ENCODE peak calls at places on chromosomes 7 and 10, in four cellular contexts. H, A, Q and V are unnamed samples. For H3K9me1, the result is how much of the 10 kb centered on the place peaks cover.

GRCh38 chr7:137454169-137455166 is 110.9 kb upstream of the PTN start:
- DNase-seq in Q (peak), A (no peak), H (peak), V (peak)

GRCh38 chr10:24727811-24728210 is 4.1 kb upstream of the ARHGAP21 start:
- DNase-seq in A (no peak), H (no peak), Q (peak), V (no peak)

GRCh38 chr10:43057831-43058340 is 19.0 kb upstream of the RET start:
- DNase-seq in H (no peak), Q (no peak), A (no peak), V (no peak)

GRCh38 chr7:832292-832967 is at the start of gene SUN1:
- DNase-seq in H (peak), Q (no peak), A (peak), V (peak)

GRCh38 chr10:43287056-43288007 is 20.5 kb upstream of the RASGEF1A start:
- DNase-seq in A (no peak), Q (peak), H (no peak), V (peak)

GRCh38 chr10:130689743-130690626 is 553.8 kb downstream of the GLRX3 start:
- DNase-seq in A (no peak), Q (no peak), H (no peak), V (no peak)

GRCh38 chr7:122380993-122381392 is 76.4 kb upstream of the FEZF1 start:
- DNase-seq in H (no peak), A (no peak), Q (no peak), V (no peak)

GRCh38 chr10:97764519-97764931 is 7.3 kb downstream of the SFRP5 start:
- DNase-seq in Q (no peak), A (no peak), H (no peak), V (no peak)

GRCh38 chr10:614772-615582 is 74.5 kb downstream of the DIP2C start:
- DNase-seq in H (peak), A (no peak), Q (no peak), V (no peak)

GRCh38 chr7:27784399-27785053 is 44.6 kb downstream of the TAX1BP1 start:
- DNase-seq in A (peak), Q (peak), H (peak), V (peak)

GRCh38 chr7:19203686-19204085 is 58.5 kb upstream of the FERD3L start:
- DNase-seq in H (peak), A (no peak), Q (no peak), V (no peak)

GRCh38 chr7:452230-452751 is 67.4 kb downstream of the PDGFA start:
- DNase-seq in A (no peak), H (peak), Q (no peak), V (no peak)

GRCh38 chr7:113015038-113015645 is 71.5 kb downstream of the GPR85 start:
- DNase-seq in A (no peak), H (peak), Q (peak), V (peak)

GRCh38 chr10:2921956-2922680 is 145.2 kb upstream of the PFKP start:
- DNase-seq in Q (no peak), H (peak), A (no peak), V (peak)

GRCh38 chr10:114584419-114584818 is 73.7 kb downstream of the ABLIM1 start:
- DNase-seq in Q (no peak), A (no peak), H (peak), V (no peak)

GRCh38 chr10:116826803-116827202 is 22.5 kb upstream of the ENO4 start:
- DNase-seq in A (no peak), Q (no peak), H (peak), V (no peak)

GRCh38 chr7:49324707-49325106 is 400.4 kb downstream of the CDC14C start:
- DNase-seq in H (no peak), Q (no peak), A (no peak), V (no peak)

GRCh38 chr7:5636446-5636835 is 145.0 kb downstream of the RNF216 start:
- DNase-seq in A (no peak), H (no peak), Q (no peak), V (peak)

GRCh38 chr7:22726345-22726848 is 603 bp upstream of the IL6 start:
- DNase-seq in A (peak), H (peak), Q (peak), V (peak)

GRCh38 chr7:81684513-81685262 is 85.2 kb downstream of the HGF start:
- DNase-seq in Q (no peak), H (peak), A (peak), V (peak)

GRCh38 chr7:50994753-50995319 is 212.1 kb upstream of the GRB10 start:
- DNase-seq in A (no peak), H (no peak), Q (no peak), V (no peak)
- H3K9me1 ChIP-seq in A (under half), H (under half), Q (under half), V (under half)

GRCh38 chr7:70762697-70763096 is 369.2 kb upstream of the GALNT17 start:
- DNase-seq in A (no peak), H (no peak), Q (no peak), V (no peak)
- H3K9me1 ChIP-seq in A (under half), H (under half), Q (under half), V (under half)

DNA sequence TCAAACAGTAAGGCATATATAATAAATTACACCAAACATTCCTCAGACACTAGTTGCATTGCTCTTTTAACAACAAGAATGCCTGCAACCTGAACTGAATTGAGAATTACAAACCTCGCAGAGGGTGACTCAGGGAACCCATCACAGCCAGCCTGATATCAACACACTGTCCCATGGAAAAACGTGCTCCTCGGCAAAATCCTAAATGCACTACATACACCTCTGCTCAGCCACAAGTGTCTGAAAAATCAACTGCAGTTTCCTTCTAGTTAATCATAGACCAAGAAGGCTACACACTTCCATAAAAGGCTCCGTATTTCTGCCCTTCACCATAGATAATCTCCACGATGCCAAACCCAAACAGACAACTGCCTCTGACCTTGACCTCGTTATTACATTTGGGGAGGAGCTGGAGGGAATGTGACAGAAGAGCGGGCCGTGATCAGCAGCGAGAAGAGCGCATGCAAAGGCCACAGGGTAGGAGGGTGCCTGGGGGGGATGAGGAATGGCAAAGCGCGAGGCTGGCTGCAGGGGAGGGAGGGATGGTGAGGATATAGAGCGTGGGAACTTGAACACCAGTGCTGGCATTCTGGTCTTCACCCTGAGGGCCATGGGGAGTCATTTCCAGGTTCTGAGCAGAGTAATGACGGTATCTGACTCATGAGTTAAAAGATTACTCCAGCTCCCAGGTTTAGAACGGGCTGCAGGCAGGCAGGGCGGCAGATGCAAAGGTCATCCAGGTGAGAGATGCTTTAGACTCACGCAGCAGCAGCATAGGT is 201.9 kb upstream of the FRMD4A start:
- DNase-seq in H (peak), A (no peak), Q (no peak), V (no peak)
- H3K9me1 ChIP-seq in H (under half), A (under half), Q (under half), V (under half)

GRCh38 chr10:71052261-71052660 is 160.1 kb upstream of the UNC5B start:
- DNase-seq in Q (no peak), A (no peak), H (no peak), V (no peak)

GRCh38 chr10:71048995-71049650 is 160.8 kb upstream of the PCBD1 start:
- DNase-seq in Q (no peak), H (no peak), A (no peak), V (no peak)

GRCh38 chr10:71046747-71047146 is 158.4 kb upstream of the PCBD1 start:
- DNase-seq in H (no peak), Q (no peak), A (no peak), V (no peak)

GRCh38 chr10:71052708-71053107 is 159.7 kb upstream of the UNC5B start:
- DNase-seq in H (no peak), A (no peak), Q (no peak), V (no peak)

GRCh38 chr10:71049994-71050393 is 161.6 kb upstream of the PCBD1 start:
- DNase-seq in Q (no peak), A (no peak), H (no peak), V (no peak)
- H3K9me1 ChIP-seq in Q (under half), A (under half), H (under half), V (under half)

GRCh38 chr10:94011296-94011695 is 17.6 kb downstream of the PLCE1 start:
- DNase-seq in Q (no peak), A (no peak), H (no peak), V (no peak)

GRCh38 chr10:94008526-94008925 is 14.8 kb downstream of the PLCE1 start:
- DNase-seq in H (no peak), Q (no peak), A (no peak), V (no peak)

GRCh38 chr10:94010116-94010515 is 16.4 kb downstream of the PLCE1 start:
- DNase-seq in A (no peak), Q (no peak), H (no peak), V (no peak)

GRCh38 chr10:94012834-94013830 is 19.4 kb downstream of the PLCE1 start:
- DNase-seq in A (no peak), Q (no peak), H (peak), V (no peak)

DNA sequence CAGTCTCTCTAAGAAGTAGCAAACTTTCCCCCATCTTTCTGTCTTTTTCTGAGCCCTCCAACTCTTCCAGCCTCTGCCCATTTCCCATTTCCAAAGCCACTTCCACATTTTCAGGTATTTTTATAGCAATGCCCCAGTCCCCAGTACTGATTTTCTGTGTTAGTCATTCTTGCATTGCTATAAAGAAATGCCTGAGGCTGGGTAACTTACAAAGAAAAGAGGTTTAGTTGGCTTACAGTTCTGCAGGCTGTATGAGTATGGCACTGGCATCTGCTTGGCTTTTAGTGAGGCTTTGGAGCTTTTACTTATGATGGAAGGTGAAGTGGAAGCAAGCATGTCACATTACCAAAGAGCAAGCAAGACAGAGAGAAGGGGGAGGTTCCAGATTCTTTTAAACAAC is 17.2 kb downstream of the PLCE1 start:
- DNase-seq in H (no peak), Q (no peak), A (no peak), V (no peak)
- H3K9me1 ChIP-seq in H (under half), Q (under half), A (under half), V (under half)

DNA sequence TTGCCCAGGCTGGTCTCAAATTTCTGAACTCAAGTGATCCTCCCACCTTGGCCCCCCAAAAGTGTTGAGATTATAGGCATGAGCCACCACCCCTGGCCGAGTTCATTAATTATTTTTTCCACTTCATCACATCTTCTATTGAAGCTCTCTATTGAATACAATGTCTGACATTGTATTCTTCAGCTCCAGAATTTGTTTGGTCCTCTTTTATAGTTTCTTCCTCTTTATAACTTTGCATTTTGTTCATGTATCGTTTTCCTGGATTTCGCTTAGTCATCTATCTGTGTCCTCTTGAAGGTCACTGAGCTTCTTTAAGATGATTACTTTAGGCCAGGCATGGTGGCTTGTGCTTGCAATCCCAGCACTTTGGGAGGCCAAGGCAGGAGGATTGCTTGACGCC is 30.2 kb downstream of the NOM1 start:
- DNase-seq in Q (no peak), H (no peak), A (no peak), V (no peak)
- H3K9me1 ChIP-seq in Q (under half), H (under half), A (under half), V (under half)

GRCh38 chr10:122852261-122852660 is 6.6 kb upstream of the CUZD1 start:
- DNase-seq in A (no peak), H (no peak), Q (no peak), V (peak)
- H3K9me1 ChIP-seq in A (under half), H (under half), Q (under half), V (under half)

GRCh38 chr7:66735850-66736249 is 4.7 kb upstream of the RABGEF1 start:
- DNase-seq in H (no peak), A (no peak), Q (no peak), V (no peak)
- H3K9me1 ChIP-seq in H (under half), A (under half), Q (under half), V (under half)

GRCh38 chr7:127751062-127751722 is 99.2 kb downstream of the SND1 start:
- DNase-seq in Q (no peak), H (peak), A (no peak), V (no peak)
- H3K9me1 ChIP-seq in Q (under half), H (under half), A (under half), V (under half)